ENCODE peak calls at places on chromosomes 16 and 17, in four cellular contexts. Q is heart left ventricle, A is prostate gland, I is right cardiac atrium. E is an unnamed sample.

GRCh38 chr16:22813946-22814325 is at the start of gene HS3ST2:
- DNase-seq in A (peak; percentile 25), I (peak; percentile 44), Q (peak; percentile 46), E (no peak)

GRCh38 chr16:58937661-58938060 is 203.5 kb upstream of the GOT2 start:
- DNase-seq in A (no peak), I (no peak), Q (no peak), E (no peak)

GRCh38 chr16:2183671-2184070 is 12.7 kb downstream of the CASKIN1 start:
- DNase-seq in Q (no peak), I (no peak), A (no peak), E (no peak)

GRCh38 chr17:68349157-68349556 is 57.9 kb downstream of the ARSG start:
- DNase-seq in I (no peak), A (no peak), Q (no peak), E (no peak)

GRCh38 chr16:82182237-82183003 is 12.4 kb upstream of the MPHOSPH6 start:
- DNase-seq in I (no peak), Q (no peak), A (no peak), E (no peak)

GRCh38 chr16:86898386-86898785 is 320.0 kb downstream of the FOXL1 start:
- DNase-seq in A (no peak), I (no peak), Q (no peak), E (no peak)

GRCh38 chr16:55562936-55563335 is 3.5 kb upstream of the CAPNS2 start:
- DNase-seq in Q (no peak), A (no peak), I (no peak), E (no peak)

GRCh38 chr17:63337579-63337978 is 108.5 kb downstream of the CYB561 start:
- DNase-seq in I (no peak), Q (no peak), A (no peak), E (no peak)

GRCh38 chr16:27242868-27243590 is 25.5 kb downstream of the NSMCE1 start:
- DNase-seq in Q (no peak), A (no peak), I (peak; percentile 25), E (peak; percentile 29)

GRCh38 chr17:77436058-77436442 is 295.3 kb downstream of the SEC14L1 start:
- DNase-seq in I (peak; percentile 74), A (no peak), Q (peak; percentile 77), E (no peak)
- H3K4me1 ChIP-seq in I (peaks cover 58% of the 10 kb centered on the region), A (peaks cover 23% of the 10 kb centered on the region), Q (peaks cover 77% of the 10 kb centered on the region), E (peaks cover 32% of the 10 kb centered on the region)

DNA sequence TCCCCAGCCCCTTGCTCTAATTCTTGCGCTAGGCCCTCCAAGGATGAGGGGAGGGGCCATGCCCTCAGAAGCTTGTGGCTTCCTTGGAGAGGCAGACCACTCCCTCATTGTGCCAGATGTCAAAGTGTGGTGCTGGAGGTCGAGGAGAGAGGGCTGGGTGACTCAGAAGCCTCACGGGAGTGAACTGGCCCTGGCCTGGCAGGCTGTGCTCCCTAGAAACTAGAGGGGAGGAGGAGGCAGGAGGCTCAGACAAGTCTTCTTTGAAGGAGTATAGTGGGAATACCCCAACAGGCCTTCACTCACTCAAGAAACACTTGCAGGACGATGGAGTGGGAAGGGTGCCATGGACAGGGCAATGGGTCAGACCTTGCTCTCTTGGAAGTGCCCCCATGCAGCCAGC is 18.5 kb downstream of the ANKRD40 start:
- DNase-seq in Q (no peak), A (no peak), I (no peak), E (peak; percentile 42)
- H3K4me1 ChIP-seq in Q (peaks cover 14% of the 10 kb centered on the region), A (peaks cover 28% of the 10 kb centered on the region), I (peaks cover 5% of the 10 kb centered on the region), E (peaks cover 69% of the 10 kb centered on the region)

GRCh38 chr17:64498308-64499203 is 1.7 kb upstream of the POLG2 start:
- DNase-seq in A (no peak), I (no peak), Q (no peak), E (no peak)

GRCh38 chr17:64494121-64494520 is 2.7 kb downstream of the POLG2 start:
- DNase-seq in Q (no peak), A (no peak), I (no peak), E (no peak)

GRCh38 chr17:64496348-64496785 is 487 bp downstream of the POLG2 start:
- DNase-seq in Q (peak; percentile 32), I (no peak), A (no peak), E (no peak)

GRCh38 chr17:64497565-64498035 is 746 bp upstream of the POLG2 start:
- DNase-seq in I (no peak), A (no peak), Q (no peak), E (no peak)

DNA sequence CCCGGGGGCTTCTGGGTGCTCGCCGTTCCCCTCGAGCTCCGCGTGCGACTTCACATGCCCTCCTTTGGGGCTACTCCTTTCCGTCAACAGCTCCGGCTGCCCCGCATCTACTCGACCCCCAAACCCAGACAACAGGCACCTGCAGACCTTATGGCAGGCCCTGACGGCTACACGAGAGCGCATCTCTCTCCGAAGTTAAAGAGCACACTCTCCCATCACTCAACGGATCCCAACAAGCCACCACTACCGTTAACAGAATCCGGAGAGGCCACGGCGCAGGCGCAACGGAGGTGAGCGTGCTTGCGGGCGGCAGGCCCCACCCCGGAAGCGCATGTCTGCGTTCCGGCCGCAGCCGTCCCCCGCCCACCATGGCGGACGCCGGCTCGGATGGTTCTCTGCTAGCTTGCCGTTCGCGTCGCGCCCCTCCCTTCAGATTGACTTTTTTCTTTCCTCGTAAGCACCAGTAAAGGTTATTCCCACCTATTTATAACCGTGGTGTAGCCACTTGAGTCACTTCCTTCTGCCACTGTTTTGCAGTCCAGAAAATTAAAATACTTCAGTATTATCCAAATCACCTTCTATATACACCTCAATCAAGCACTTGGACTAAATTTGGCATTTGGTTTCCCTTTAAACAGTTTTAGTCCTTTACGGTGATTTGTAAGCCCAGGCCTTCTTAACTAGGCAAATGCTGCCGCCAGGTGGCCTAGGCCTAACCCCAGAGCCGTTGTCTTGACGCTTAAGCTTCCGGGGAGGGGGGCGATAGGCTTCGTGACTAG is at the start of gene POLG2:
- DNase-seq in Q (peak; percentile 94), I (peak; percentile 96), A (peak; percentile 85), E (peak; percentile 93)
- H3K4me1 ChIP-seq in Q (peaks cover 24% of the 10 kb centered on the region), I (peaks cover 2% of the 10 kb centered on the region), A (peaks cover 14% of the 10 kb centered on the region), E (peaks cover 40% of the 10 kb centered on the region)

GRCh38 chr17:34847939-34848338 is 113.3 kb downstream of the CCT6B start:
- DNase-seq in Q (no peak), A (no peak), I (no peak), E (no peak)
- H3K4me1 ChIP-seq in Q (no peaks in the 10 kb centered on the region), A (no peaks in the 10 kb centered on the region), I (no peaks in the 10 kb centered on the region), E (no peaks in the 10 kb centered on the region)

GRCh38 chr16:57887711-57888110 is 83.2 kb downstream of the CNGB1 start:
- DNase-seq in Q (no peak), A (no peak), I (no peak), E (no peak)

GRCh38 chr16:57883953-57884654 is 81.8 kb upstream of the KIFC3 start:
- DNase-seq in Q (no peak), A (no peak), I (no peak), E (no peak)

GRCh38 chr16:57884655-57885133 is 82.4 kb upstream of the KIFC3 start:
- DNase-seq in A (no peak), I (no peak), Q (no peak), E (no peak)

GRCh38 chr16:57888128-57888527 is 82.8 kb downstream of the CNGB1 start:
- DNase-seq in I (no peak), Q (no peak), A (no peak), E (no peak)

GRCh38 chr16:57886427-57886826 is 84.1 kb upstream of the KIFC3 start:
- DNase-seq in Q (no peak), I (no peak), A (no peak), E (no peak)
- H3K4me1 ChIP-seq in Q (no peaks in the 10 kb centered on the region), I (no peaks in the 10 kb centered on the region), A (no peaks in the 10 kb centered on the region), E (peaks cover 8% of the 10 kb centered on the region)

GRCh38 chr16:74990832-74991231 is 5.9 kb upstream of the WDR59 start:
- DNase-seq in Q (no peak), I (no peak), A (no peak), E (no peak)
- H3K4me1 ChIP-seq in Q (no peaks in the 10 kb centered on the region), I (peaks cover 2% of the 10 kb centered on the region), A (no peaks in the 10 kb centered on the region), E (peaks cover 9% of the 10 kb centered on the region)

DNA sequence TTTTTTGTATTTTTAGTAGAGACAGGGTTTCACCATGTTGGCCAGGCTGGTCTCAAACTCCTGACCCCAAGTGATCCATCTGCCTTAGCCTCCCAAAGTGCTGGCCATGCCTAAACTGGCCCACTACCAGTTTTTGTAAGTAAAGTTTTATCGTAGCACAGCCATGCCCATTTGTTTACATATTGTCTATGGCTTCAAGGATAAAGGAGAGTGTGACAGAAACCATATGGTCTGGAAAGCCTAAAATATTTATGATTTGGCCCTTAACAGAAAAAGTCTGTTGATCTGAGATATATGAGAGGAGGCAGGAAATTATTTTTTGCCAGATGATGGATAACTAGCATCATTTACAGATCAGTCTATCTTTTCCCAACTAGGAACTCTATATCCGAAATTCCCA is 4.5 kb downstream of the AKAP10 start:
- DNase-seq in I (no peak), A (no peak), Q (no peak), E (no peak)
- H3K4me1 ChIP-seq in I (peaks cover 4% of the 10 kb centered on the region), A (no peaks in the 10 kb centered on the region), Q (peaks cover 10% of the 10 kb centered on the region), E (peaks cover 29% of the 10 kb centered on the region)

GRCh38 chr17:79027274-79027924 is 3.4 kb downstream of the C1QTNF1 start:
- DNase-seq in I (no peak), Q (no peak), A (no peak), E (no peak)
- H3K4me1 ChIP-seq in I (peaks cover 17% of the 10 kb centered on the region), Q (peaks cover 51% of the 10 kb centered on the region), A (peaks cover 22% of the 10 kb centered on the region), E (peaks cover 55% of the 10 kb centered on the region)